ENCODE peak calls at places on chromosomes 16 and 17, in four cellular contexts. One of them, this sample, is unnamed.

GRCh38 chr16:4277987-4278513 is 5.2 kb upstream of the TFAP4 start:
- DNase-seq in fibroblast of mammary gland: no peak
- DNase-seq in GM19239: no peak
- DNase-seq in activated T-helper 2 cell treated with anti-CD3 and anti-CD28 coated beads, Interferon-gamma antibody, Interleukin-2, Interleukin-4, amounts not matched to agents 10 μg/mL and 5 μg/mL and 100 μg/mL, durations not matched to agents 14 hours and 24 hours and 36 hours: no peak
- DNase-seq in this sample: no peak

GRCh38 chr17:6097005-6097279 is 26.8 kb downstream of the WSCD1 start:
- DNase-seq in GM19239: no peak
- DNase-seq in fibroblast of mammary gland: no peak
- DNase-seq in activated T-helper 2 cell treated with anti-CD3 and anti-CD28 coated beads, Interferon-gamma antibody, Interleukin-2, Interleukin-4, amounts not matched to agents 10 μg/mL and 5 μg/mL and 100 μg/mL, durations not matched to agents 14 hours and 24 hours and 36 hours: no peak
- DNase-seq in this sample: no peak

GRCh38 chr16:81701296-81701970 is 77.7 kb upstream of the PLCG2 start:
- DNase-seq in fibroblast of mammary gland: no peak
- DNase-seq in GM19239: no peak
- DNase-seq in activated T-helper 2 cell treated with anti-CD3 and anti-CD28 coated beads, Interferon-gamma antibody, Interleukin-2, Interleukin-4, amounts not matched to agents 10 μg/mL and 5 μg/mL and 100 μg/mL, durations not matched to agents 14 hours and 24 hours and 36 hours: no peak
- DNase-seq in this sample: no peak

GRCh38 chr17:83137523-83137922 is 58.1 kb downstream of the METRNL start:
- DNase-seq in fibroblast of mammary gland: no peak
- DNase-seq in GM19239: no peak
- DNase-seq in activated T-helper 2 cell treated with anti-CD3 and anti-CD28 coated beads, Interferon-gamma antibody, Interleukin-2, Interleukin-4, amounts not matched to agents 10 μg/mL and 5 μg/mL and 100 μg/mL, durations not matched to agents 14 hours and 24 hours and 36 hours: no peak
- DNase-seq in this sample: no peak

GRCh38 chr16:86306811-86307517 is 203.4 kb upstream of the FOXF1 start:
- DNase-seq in GM19239: no peak
- DNase-seq in fibroblast of mammary gland: peak
- DNase-seq in activated T-helper 2 cell treated with anti-CD3 and anti-CD28 coated beads, Interferon-gamma antibody, Interleukin-2, Interleukin-4, amounts not matched to agents 10 μg/mL and 5 μg/mL and 100 μg/mL, durations not matched to agents 14 hours and 24 hours and 36 hours: no peak
- DNase-seq in this sample: peak

GRCh38 chr16:87851601-87852000 is 17.7 kb downstream of the SLC7A5 start:
- DNase-seq in activated T-helper 2 cell treated with anti-CD3 and anti-CD28 coated beads, Interferon-gamma antibody, Interleukin-2, Interleukin-4, amounts not matched to agents 10 μg/mL and 5 μg/mL and 100 μg/mL, durations not matched to agents 14 hours and 24 hours and 36 hours: no peak
- DNase-seq in GM19239: no peak
- DNase-seq in fibroblast of mammary gland: no peak
- DNase-seq in this sample: no peak

GRCh38 chr16:69542974-69543373 is 22.8 kb upstream of the NFAT5 start:
- DNase-seq in activated T-helper 2 cell treated with anti-CD3 and anti-CD28 coated beads, Interferon-gamma antibody, Interleukin-2, Interleukin-4, amounts not matched to agents 10 μg/mL and 5 μg/mL and 100 μg/mL, durations not matched to agents 14 hours and 24 hours and 36 hours: no peak
- DNase-seq in fibroblast of mammary gland: peak
- DNase-seq in GM19239: no peak
- DNase-seq in this sample: peak

GRCh38 chr17:63706346-63707102 is 6.6 kb upstream of the LIMD2 start:
- DNase-seq in fibroblast of mammary gland: no peak
- DNase-seq in activated T-helper 2 cell treated with anti-CD3 and anti-CD28 coated beads, Interferon-gamma antibody, Interleukin-2, Interleukin-4, amounts not matched to agents 10 μg/mL and 5 μg/mL and 100 μg/mL, durations not matched to agents 14 hours and 24 hours and 36 hours: no peak
- DNase-seq in GM19239: no peak
- DNase-seq in this sample: no peak

GRCh38 chr17:63477471-63478440 is 895 bp downstream of the ACE start:
- DNase-seq in fibroblast of mammary gland: no peak
- DNase-seq in activated T-helper 2 cell treated with anti-CD3 and anti-CD28 coated beads, Interferon-gamma antibody, Interleukin-2, Interleukin-4, amounts not matched to agents 10 μg/mL and 5 μg/mL and 100 μg/mL, durations not matched to agents 14 hours and 24 hours and 36 hours: no peak
- DNase-seq in GM19239: no peak
- DNase-seq in this sample: no peak

GRCh38 chr16:578870-579405 is 9.2 kb downstream of the PIGQ start:
- DNase-seq in fibroblast of mammary gland: peak
- DNase-seq in activated T-helper 2 cell treated with anti-CD3 and anti-CD28 coated beads, Interferon-gamma antibody, Interleukin-2, Interleukin-4, amounts not matched to agents 10 μg/mL and 5 μg/mL and 100 μg/mL, durations not matched to agents 14 hours and 24 hours and 36 hours: peak
- DNase-seq in GM19239: peak
- DNase-seq in this sample: peak

GRCh38 chr17:50298018-50298417 is 23.8 kb downstream of the TMEM92 start:
- DNase-seq in activated T-helper 2 cell treated with anti-CD3 and anti-CD28 coated beads, Interferon-gamma antibody, Interleukin-2, Interleukin-4, amounts not matched to agents 10 μg/mL and 5 μg/mL and 100 μg/mL, durations not matched to agents 14 hours and 24 hours and 36 hours: no peak
- DNase-seq in GM19239: no peak
- DNase-seq in fibroblast of mammary gland: no peak
- DNase-seq in this sample: no peak

GRCh38 chr16:88726408-88726749 is 20.1 kb downstream of the CTU2 start:
- DNase-seq in GM19239: no peak
- DNase-seq in fibroblast of mammary gland: no peak
- DNase-seq in activated T-helper 2 cell treated with anti-CD3 and anti-CD28 coated beads, Interferon-gamma antibody, Interleukin-2, Interleukin-4, amounts not matched to agents 10 μg/mL and 5 μg/mL and 100 μg/mL, durations not matched to agents 14 hours and 24 hours and 36 hours: no peak
- DNase-seq in this sample: no peak

GRCh38 chr16:68365167-68365817 is 54.5 kb downstream of the PRMT7 start:
- DNase-seq in fibroblast of mammary gland: no peak
- DNase-seq in activated T-helper 2 cell treated with anti-CD3 and anti-CD28 coated beads, Interferon-gamma antibody, Interleukin-2, Interleukin-4, amounts not matched to agents 10 μg/mL and 5 μg/mL and 100 μg/mL, durations not matched to agents 14 hours and 24 hours and 36 hours: no peak
- DNase-seq in GM19239: no peak
- DNase-seq in this sample: no peak

GRCh38 chr16:1524366-1524765 is 9.1 kb upstream of the TMEM204 start:
- DNase-seq in GM19239: no peak
- DNase-seq in activated T-helper 2 cell treated with anti-CD3 and anti-CD28 coated beads, Interferon-gamma antibody, Interleukin-2, Interleukin-4, amounts not matched to agents 10 μg/mL and 5 μg/mL and 100 μg/mL, durations not matched to agents 14 hours and 24 hours and 36 hours: no peak
- DNase-seq in fibroblast of mammary gland: no peak
- DNase-seq in this sample: no peak

GRCh38 chr16:31010943-31011342 is 505 bp upstream of the STX1B start:
- DNase-seq in fibroblast of mammary gland: no peak
- DNase-seq in activated T-helper 2 cell treated with anti-CD3 and anti-CD28 coated beads, Interferon-gamma antibody, Interleukin-2, Interleukin-4, amounts not matched to agents 10 μg/mL and 5 μg/mL and 100 μg/mL, durations not matched to agents 14 hours and 24 hours and 36 hours: no peak
- DNase-seq in GM19239: no peak
- DNase-seq in this sample: no peak

GRCh38 chr17:15342460-15342859 is 1.1 kb upstream of the TEKT3 start:
- DNase-seq in activated T-helper 2 cell treated with anti-CD3 and anti-CD28 coated beads, Interferon-gamma antibody, Interleukin-2, Interleukin-4, amounts not matched to agents 10 μg/mL and 5 μg/mL and 100 μg/mL, durations not matched to agents 14 hours and 24 hours and 36 hours: no peak
- DNase-seq in GM19239: no peak
- DNase-seq in fibroblast of mammary gland: peak
- DNase-seq in this sample: peak

GRCh38 chr17:33284022-33284421 is 9.1 kb downstream of the ASIC2 start:
- DNase-seq in fibroblast of mammary gland: peak
- DNase-seq in GM19239: no peak
- DNase-seq in activated T-helper 2 cell treated with anti-CD3 and anti-CD28 coated beads, Interferon-gamma antibody, Interleukin-2, Interleukin-4, amounts not matched to agents 10 μg/mL and 5 μg/mL and 100 μg/mL, durations not matched to agents 14 hours and 24 hours and 36 hours: no peak
- DNase-seq in this sample: peak

GRCh38 chr17:50345443-50346312 is at the start of gene XYLT2:
- DNase-seq in activated T-helper 2 cell treated with anti-CD3 and anti-CD28 coated beads, Interferon-gamma antibody, Interleukin-2, Interleukin-4, amounts not matched to agents 10 μg/mL and 5 μg/mL and 100 μg/mL, durations not matched to agents 14 hours and 24 hours and 36 hours: peak
- DNase-seq in GM19239: peak
- DNase-seq in fibroblast of mammary gland: peak
- DNase-seq in this sample: peak

GRCh38 chr17:12928736-12929135 is 89.1 kb downstream of the ELAC2 start:
- DNase-seq in GM19239: no peak
- DNase-seq in activated T-helper 2 cell treated with anti-CD3 and anti-CD28 coated beads, Interferon-gamma antibody, Interleukin-2, Interleukin-4, amounts not matched to agents 10 μg/mL and 5 μg/mL and 100 μg/mL, durations not matched to agents 14 hours and 24 hours and 36 hours: no peak
- DNase-seq in fibroblast of mammary gland: peak
- DNase-seq in this sample: peak

GRCh38 chr17:39642675-39643074 is 5.7 kb downstream of the STARD3 start:
- DNase-seq in activated T-helper 2 cell treated with anti-CD3 and anti-CD28 coated beads, Interferon-gamma antibody, Interleukin-2, Interleukin-4, amounts not matched to agents 10 μg/mL and 5 μg/mL and 100 μg/mL, durations not matched to agents 14 hours and 24 hours and 36 hours: no peak
- DNase-seq in GM19239: no peak
- DNase-seq in fibroblast of mammary gland: no peak
- DNase-seq in this sample: no peak

GRCh38 chr16:77877712-77878111 is 89.3 kb downstream of the VAT1L start:
- DNase-seq in fibroblast of mammary gland: peak
- DNase-seq in activated T-helper 2 cell treated with anti-CD3 and anti-CD28 coated beads, Interferon-gamma antibody, Interleukin-2, Interleukin-4, amounts not matched to agents 10 μg/mL and 5 μg/mL and 100 μg/mL, durations not matched to agents 14 hours and 24 hours and 36 hours: no peak
- DNase-seq in GM19239: no peak
- DNase-seq in this sample: peak

GRCh38 chr17:4920351-4921048 is 11.6 kb upstream of the GP1BA start:
- DNase-seq in fibroblast of mammary gland: peak
- DNase-seq in GM19239: no peak
- DNase-seq in activated T-helper 2 cell treated with anti-CD3 and anti-CD28 coated beads, Interferon-gamma antibody, Interleukin-2, Interleukin-4, amounts not matched to agents 10 μg/mL and 5 μg/mL and 100 μg/mL, durations not matched to agents 14 hours and 24 hours and 36 hours: no peak
- DNase-seq in this sample: peak

GRCh38 chr17:81329279-81329926 is 34.3 kb upstream of the SLC38A10 start:
- DNase-seq in GM19239: no peak
- DNase-seq in fibroblast of mammary gland: peak
- DNase-seq in activated T-helper 2 cell treated with anti-CD3 and anti-CD28 coated beads, Interferon-gamma antibody, Interleukin-2, Interleukin-4, amounts not matched to agents 10 μg/mL and 5 μg/mL and 100 μg/mL, durations not matched to agents 14 hours and 24 hours and 36 hours: no peak
- DNase-seq in this sample: peak

GRCh38 chr16:3348547-3349167 is 7.0 kb upstream of the OR2C1 start:
- DNase-seq in fibroblast of mammary gland: no peak
- DNase-seq in activated T-helper 2 cell treated with anti-CD3 and anti-CD28 coated beads, Interferon-gamma antibody, Interleukin-2, Interleukin-4, amounts not matched to agents 10 μg/mL and 5 μg/mL and 100 μg/mL, durations not matched to agents 14 hours and 24 hours and 36 hours: no peak
- DNase-seq in GM19239: no peak
- DNase-seq in this sample: no peak

GRCh38 chr16:77344306-77344705 is 90.5 kb downstream of the ADAMTS18 start:
- DNase-seq in GM19239: no peak
- DNase-seq in activated T-helper 2 cell treated with anti-CD3 and anti-CD28 coated beads, Interferon-gamma antibody, Interleukin-2, Interleukin-4, amounts not matched to agents 10 μg/mL and 5 μg/mL and 100 μg/mL, durations not matched to agents 14 hours and 24 hours and 36 hours: no peak
- DNase-seq in fibroblast of mammary gland: peak
- DNase-seq in this sample: peak

GRCh38 chr16:48442379-48442778 is 57.2 kb upstream of the SIAH1 start:
- DNase-seq in GM19239: no peak
- DNase-seq in fibroblast of mammary gland: no peak
- DNase-seq in activated T-helper 2 cell treated with anti-CD3 and anti-CD28 coated beads, Interferon-gamma antibody, Interleukin-2, Interleukin-4, amounts not matched to agents 10 μg/mL and 5 μg/mL and 100 μg/mL, durations not matched to agents 14 hours and 24 hours and 36 hours: no peak
- DNase-seq in this sample: no peak

GRCh38 chr17:71142333-71142732 is 973.0 kb downstream of the KCNJ2 start:
- DNase-seq in GM19239: no peak
- DNase-seq in activated T-helper 2 cell treated with anti-CD3 and anti-CD28 coated beads, Interferon-gamma antibody, Interleukin-2, Interleukin-4, amounts not matched to agents 10 μg/mL and 5 μg/mL and 100 μg/mL, durations not matched to agents 14 hours and 24 hours and 36 hours: no peak
- DNase-seq in fibroblast of mammary gland: no peak
- DNase-seq in this sample: no peak

GRCh38 chr17:42773290-42774035 is at the start of gene VPS25:
- DNase-seq in activated T-helper 2 cell treated with anti-CD3 and anti-CD28 coated beads, Interferon-gamma antibody, Interleukin-2, Interleukin-4, amounts not matched to agents 10 μg/mL and 5 μg/mL and 100 μg/mL, durations not matched to agents 14 hours and 24 hours and 36 hours: peak
- DNase-seq in GM19239: peak
- DNase-seq in fibroblast of mammary gland: peak
- DNase-seq in this sample: peak

GRCh38 chr17:50513501-50513900 is 5.3 kb downstream of the MYCBPAP start:
- DNase-seq in activated T-helper 2 cell treated with anti-CD3 and anti-CD28 coated beads, Interferon-gamma antibody, Interleukin-2, Interleukin-4, amounts not matched to agents 10 μg/mL and 5 μg/mL and 100 μg/mL, durations not matched to agents 14 hours and 24 hours and 36 hours: no peak
- DNase-seq in GM19239: no peak
- DNase-seq in fibroblast of mammary gland: peak
- DNase-seq in this sample: no peak

GRCh38 chr16:67101301-67101675 is 8.5 kb upstream of the PHAF1 start:
- DNase-seq in GM19239: no peak
- DNase-seq in activated T-helper 2 cell treated with anti-CD3 and anti-CD28 coated beads, Interferon-gamma antibody, Interleukin-2, Interleukin-4, amounts not matched to agents 10 μg/mL and 5 μg/mL and 100 μg/mL, durations not matched to agents 14 hours and 24 hours and 36 hours: no peak
- DNase-seq in fibroblast of mammary gland: no peak
- DNase-seq in this sample: no peak